ENCODE peak calls at places on chromosomes 6 and 20, in ten cellular contexts. B, E, I, M, X, J, P, D, V and K are unnamed samples.

GRCh38 chr6:111121789-111122350 is 34.6 kb downstream of the SLC16A10 start:
- DNase-seq in B (no peak), E (no peak), D (no peak), M (no peak), V (no peak), J (no peak), P (no peak), I (no peak), X (no peak), K (no peak)

GRCh38 chr6:2310042-2310441 is 64.6 kb upstream of the GMDS start:
- DNase-seq in D (no peak), I (no peak), P (no peak), V (no peak), J (no peak), E (no peak), X (no peak), M (no peak), B (no peak), K (no peak)

GRCh38 chr6:168605964-168606363 is 165.0 kb downstream of the SMOC2 start:
- DNase-seq in E (no peak), B (no peak), P (no peak), M (no peak), V (no peak), J (no peak), X (no peak), D (no peak), I (no peak), K (no peak)

GRCh38 chr6:92589970-92590369 is 829.4 kb downstream of the EPHA7 start:
- DNase-seq in D (no peak), P (no peak), E (no peak), M (no peak), I (no peak), B (no peak), X (no peak), J (no peak), V (no peak), K (no peak)

GRCh38 chr6:123841067-123841896 is 37.6 kb downstream of the NKAIN2 start:
- DNase-seq in I (no peak), X (no peak), V (no peak), B (no peak), E (no peak), M (no peak), P (no peak), D (no peak), J (no peak), K (no peak)

GRCh38 chr6:111358454-111358853 is 124.6 kb downstream of the REV3L start:
- DNase-seq in I (no peak), E (no peak), P (no peak), B (no peak), V (no peak), M (no peak), J (no peak), X (no peak), D (no peak), K (no peak)

GRCh38 chr20:7712661-7713060 is 227.6 kb downstream of the HAO1 start:
- DNase-seq in X (no peak), I (no peak), E (no peak), J (no peak), D (no peak), V (no peak), B (no peak), P (no peak), M (no peak), K (no peak)

GRCh38 chr6:107713214-107713962 is 110.7 kb downstream of the SCML4 start:
- DNase-seq in J (no peak), V (no peak), I (peak; percentile 79), B (no peak), M (no peak), D (peak; percentile 36), E (no peak), P (no peak), X (no peak), K (no peak)

GRCh38 chr6:150099953-150100352 is 31.0 kb upstream of the ULBP3 start:
- DNase-seq in V (no peak), X (no peak), B (no peak), M (no peak), J (no peak), E (no peak), I (no peak), P (no peak), D (no peak), K (no peak)

GRCh38 chr6:170032706-170033309 is 258.1 kb downstream of the DLL1 start:
- DNase-seq in M (no peak), V (peak; percentile 7), P (no peak), J (no peak), D (no peak), I (no peak), E (no peak), B (peak; percentile 26), X (no peak), K (no peak)

GRCh38 chr20:23331951-23332350 is 18.6 kb upstream of the NXT1 start:
- DNase-seq in D (no peak), E (no peak), B (no peak), I (no peak), M (no peak), X (peak; percentile 66), P (no peak), J (no peak), V (no peak), K (no peak)

GRCh38 chr20:45306431-45306982 is at the start of gene RBPJL:
- DNase-seq in X (no peak), J (peak; percentile 53), B (no peak), E (no peak), V (no peak), M (no peak), D (peak; percentile 70), P (peak; percentile 37), I (peak; percentile 55), K (peak; percentile 69)

GRCh38 chr6:35601331-35602132 is 87.2 kb downstream of the FKBP5 start:
- DNase-seq in X (peak; percentile 93), P (no peak), J (no peak), V (peak; percentile 55), B (no peak), E (peak; percentile 15), M (no peak), I (peak; percentile 76), D (peak; percentile 16), K (no peak)

GRCh38 chr6:17493286-17493685 is 99.9 kb downstream of the CAP2 start:
- DNase-seq in V (no peak), B (no peak), D (no peak), P (no peak), E (no peak), J (no peak), X (peak; percentile 58), M (no peak), I (no peak), K (no peak)

GRCh38 chr6:169452869-169453186 is 199.2 kb upstream of the THBS2 start:
- DNase-seq in V (no peak), B (no peak), I (no peak), M (no peak), D (no peak), J (no peak), E (peak; percentile 65), P (no peak), X (no peak), K (no peak)

GRCh38 chr6:98669371-98669770 is 165.0 kb upstream of the POU3F2 start:
- DNase-seq in E (no peak), J (no peak), X (no peak), P (no peak), M (no peak), B (no peak), V (no peak), D (no peak), I (no peak), K (no peak)

GRCh38 chr20:17503501-17504325 is 27.5 kb downstream of the BFSP1 start:
- DNase-seq in E (no peak), D (no peak), I (no peak), P (no peak), V (no peak), M (no peak), J (no peak), B (no peak), X (no peak), K (no peak)
- TF ChIP-seq CTCF in E (no peak), D (no peak), I (no peak), P (no peak), V (no peak), M (no peak), J (no peak), B (no peak), X (no peak), K (no peak)

GRCh38 chr6:18528084-18528743 is 141.1 kb downstream of the RNF144B start:
- DNase-seq in E (no peak), V (no peak), B (no peak), M (no peak), X (peak; percentile 31), P (no peak), D (no peak), I (no peak), J (no peak), K (no peak)
- TF ChIP-seq CTCF in E (no peak), V (peak; percentile 13), B (peak; percentile 22), M (peak; percentile 48), X (peak; percentile 25), P (peak; percentile 69), D (no peak), I (peak; percentile 22), J (peak; percentile 31), K (no peak)

DNA sequence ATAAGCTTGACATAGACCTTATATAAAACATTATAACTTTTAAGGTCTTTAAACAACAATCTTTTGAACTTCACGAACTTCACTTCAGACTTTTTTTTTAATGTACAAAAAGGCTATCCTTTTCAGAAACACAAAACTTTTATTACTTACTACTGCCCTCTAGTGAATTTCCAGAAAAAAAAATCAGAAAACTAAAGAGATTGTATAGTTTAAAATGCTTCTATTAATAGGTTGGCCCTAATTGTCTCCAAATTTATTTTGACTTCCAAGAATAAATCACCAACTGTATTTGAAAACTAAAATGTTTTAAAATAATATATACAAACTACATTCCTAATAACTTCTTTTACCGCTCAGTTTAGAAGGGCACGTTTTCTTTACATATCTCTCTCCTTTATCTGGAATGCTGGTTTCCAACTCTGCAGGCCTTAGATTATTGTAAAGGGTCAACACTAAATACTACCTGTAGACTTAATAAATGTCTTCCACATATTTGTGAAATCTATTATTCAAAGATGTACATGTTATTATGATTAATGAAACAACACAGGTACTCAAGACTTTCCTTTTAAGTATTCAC is 66.8 kb downstream of the LMBRD1 start:
- DNase-seq in D (no peak), B (no peak), V (no peak), P (no peak), J (no peak), M (no peak), I (no peak), X (peak; percentile 21), E (no peak), K (no peak)
- TF ChIP-seq CTCF in D (peak; percentile 72), B (no peak), V (no peak), P (peak; percentile 72), J (peak; percentile 58), M (peak; percentile 32), I (peak; percentile 65), X (peak; percentile 35), E (no peak), K (peak; percentile 29)

DNA sequence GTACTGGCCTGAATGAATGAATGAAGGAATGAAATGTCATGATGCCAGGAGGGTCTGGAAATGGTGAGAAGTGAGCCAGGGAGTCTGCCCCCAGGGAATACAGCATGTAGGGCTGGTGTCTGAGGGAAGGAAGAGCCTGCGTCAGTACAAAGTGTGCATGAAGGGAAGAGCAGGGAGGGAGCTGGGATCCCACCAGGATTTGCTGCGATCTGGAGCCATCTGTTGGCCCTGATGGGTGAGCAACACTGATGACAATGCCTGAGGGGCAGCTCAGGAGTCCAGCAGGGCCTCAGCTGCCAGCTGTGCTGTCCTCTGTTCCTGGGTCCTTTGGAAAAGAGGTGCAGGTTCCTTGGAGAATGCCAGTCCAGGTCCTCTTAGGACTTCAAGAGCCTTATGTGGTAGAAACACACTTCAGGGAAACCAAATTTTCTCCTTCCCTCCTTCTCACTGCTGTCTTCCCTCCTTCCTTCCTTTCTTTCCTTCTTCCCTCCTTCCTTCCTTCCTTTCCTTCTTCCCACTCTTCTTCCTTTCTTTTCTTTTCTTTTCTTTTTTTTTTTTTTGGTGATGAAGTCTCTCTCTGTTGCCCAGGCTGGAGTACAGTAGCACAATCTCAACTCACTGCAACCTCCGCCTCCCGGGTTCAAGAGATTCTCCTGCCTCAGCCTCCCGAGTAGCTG is 11.5 kb downstream of the BPI start:
- DNase-seq in X (peak; percentile 45), E (peak; percentile 36), M (no peak), P (no peak), B (no peak), D (no peak), J (no peak), I (no peak), V (no peak), K (no peak)
- TF ChIP-seq CTCF in X (peak; percentile 25), E (peak; percentile 26), M (no peak), P (no peak), B (no peak), D (no peak), J (no peak), I (no peak), V (no peak), K (no peak)